ENCODE peak calls at places on chromosomes 12 and 14, in seven cellular contexts. X, P, G, S, A, E and Z are unnamed samples.

GRCh38 chr14:100038065-100038464 is 27.2 kb upstream of the EVL start:
- DNase-seq in X (no peak), P (no peak), G (no peak), S (no peak), A (no peak), E (no peak), Z (no peak)

GRCh38 chr14:100531591-100532121 is 55.6 kb downstream of the BEGAIN start:
- DNase-seq in X (no peak), P (no peak), G (no peak), S (no peak), A (no peak), E (no peak), Z (no peak)

GRCh38 chr12:8605057-8605456 is 7.6 kb downstream of the AICDA start:
- DNase-seq in X (no peak), P (no peak), G (no peak), S (no peak), A (no peak), E (no peak), Z (no peak)

GRCh38 chr14:54808326-54809161 is 94.1 kb downstream of the GCH1 start:
- DNase-seq in X (no peak), P (no peak), G (no peak), S (no peak), A (no peak), E (no peak), Z (no peak)

GRCh38 chr14:45526715-45527549 is 273.9 kb upstream of the MIS18BP1 start:
- DNase-seq in X (no peak), P (peak), G (peak), S (no peak), A (no peak), E (no peak), Z (no peak)

GRCh38 chr12:122454250-122454721 is 31.8 kb upstream of the CLIP1 start:
- DNase-seq in X (no peak), P (no peak), G (no peak), S (no peak), A (no peak), E (no peak), Z (no peak)

GRCh38 chr14:23356036-23356435 is 3.3 kb upstream of the SLC22A17 start:
- DNase-seq in X (no peak), P (no peak), G (no peak), S (no peak), A (no peak), E (no peak), Z (no peak)

GRCh38 chr14:49550284-49551184 is 35.6 kb downstream of the RPS29 start:
- DNase-seq in X (no peak), P (no peak), G (no peak), S (no peak), A (no peak), E (peak), Z (no peak)

GRCh38 chr14:80930836-80931389 is 10.6 kb downstream of the CEP128 start:
- DNase-seq in X (no peak), P (no peak), G (peak), S (no peak), A (no peak), E (peak), Z (no peak)

GRCh38 chr12:62957233-62957953 is 22.4 kb upstream of the PPM1H start:
- DNase-seq in X (no peak), P (no peak), G (peak), S (no peak), A (no peak), E (peak), Z (no peak)

GRCh38 chr12:32877670-32878459 is 18.7 kb downstream of the PKP2 start:
- DNase-seq in X (no peak), P (no peak), G (no peak), S (no peak), A (no peak), E (peak), Z (no peak)

GRCh38 chr14:69475194-69475818 is 9.2 kb upstream of the PLEKHD1 start:
- DNase-seq in X (no peak), P (no peak), G (no peak), S (no peak), A (no peak), E (no peak), Z (no peak)

GRCh38 chr12:80509781-80510556 is 65.9 kb downstream of the PTPRQ start:
- DNase-seq in X (no peak), P (no peak), G (peak), S (no peak), A (no peak), E (peak), Z (no peak)